ENCODE peak calls at places on chromosomes 13 and 19, in eight cellular contexts. E, A, N, Q, F, M, L and J are unnamed samples.

GRCh38 chr19:47475460-47475859 is 3.8 kb upstream of the SLC8A2 start:
- DNase-seq in E (no peak), A (no peak), N (no peak), Q (no peak), F (no peak), M (no peak), L (no peak), J (no peak)

GRCh38 chr13:46124967-46125933 is 20.4 kb upstream of the CPB2 start:
- DNase-seq in E (no peak), A (no peak), N (peak), Q (peak), F (no peak), M (no peak), L (no peak), J (no peak)

GRCh38 chr19:54415208-54415900 is at the start of gene TTYH1:
- DNase-seq in E (peak), A (no peak), N (no peak), Q (no peak), F (no peak), M (no peak), L (no peak), J (no peak)

GRCh38 chr19:3046621-3047306 is 15.5 kb downstream of the TLE5 start:
- DNase-seq in E (no peak), A (no peak), N (peak), Q (no peak), F (no peak), M (no peak), L (no peak), J (no peak)

GRCh38 chr19:47427241-47428176 is 8.2 kb upstream of the MEIS3 start:
- DNase-seq in E (peak), A (peak), N (no peak), Q (peak), F (peak), M (peak), L (peak), J (peak)

GRCh38 chr19:31518626-31519025 is 169.4 kb upstream of the TSHZ3 start:
- DNase-seq in E (no peak), A (no peak), N (no peak), Q (no peak), F (no peak), M (no peak), L (no peak), J (no peak)

GRCh38 chr13:109100705-109101104 is 471.3 kb downstream of the MYO16 start:
- DNase-seq in E (no peak), A (no peak), N (no peak), Q (no peak), F (no peak), M (no peak), L (no peak), J (no peak)

GRCh38 chr13:107553838-107554237 is 661.5 kb downstream of the LIG4 start:
- DNase-seq in E (no peak), A (no peak), N (no peak), Q (no peak), F (no peak), M (no peak), L (no peak), J (no peak)

GRCh38 chr13:20993661-20994440 is 67.5 kb downstream of the LATS2 start:
- DNase-seq in E (no peak), A (no peak), N (no peak), Q (peak), F (no peak), M (no peak), L (no peak), J (no peak)

GRCh38 chr13:87677334-87678234 is 6.4 kb downstream of the SLITRK5 start:
- DNase-seq in E (peak), A (no peak), N (no peak), Q (no peak), F (peak), M (no peak), L (no peak), J (no peak)